ENCODE peak calls at places on chromosomes 1 and 21, in ten cellular contexts. B, F, S, X, C, H, V, O, U and I are unnamed samples.

GRCh38 chr1:208781391-208782035 is 537.3 kb upstream of the PLXNA2 start:
- DNase-seq in X (no peak), V (no peak), O (no peak), C (no peak), U (no peak), B (no peak), S (no peak), H (no peak), F (no peak), I (no peak)

GRCh38 chr1:15937706-15938168 is 38.2 kb downstream of the ZBTB17 start:
- DNase-seq in U (no peak), B (no peak), O (no peak), H (no peak), S (no peak), X (no peak), V (peak), F (no peak), C (no peak), I (no peak)

GRCh38 chr1:125065821-125066180 is 3881.0 kb downstream of the SRGAP2C start:
- DNase-seq in B (no peak), U (peak), F (no peak), S (no peak), X (no peak), C (no peak), H (no peak), O (no peak), V (no peak), I (no peak)

GRCh38 chr1:108661030-108661609 is at the start of gene HENMT1:
- DNase-seq in H (peak), B (no peak), U (peak), F (peak), C (peak), S (peak), X (peak), V (no peak), O (peak), I (peak)

GRCh38 chr1:200965111-200965510 is 58.4 kb downstream of the KIF21B start:
- DNase-seq in U (no peak), B (no peak), H (no peak), X (no peak), O (no peak), V (no peak), C (no peak), S (no peak), F (no peak), I (no peak)

GRCh38 chr1:39927538-39927937 is 25.8 kb upstream of the MYCL start:
- DNase-seq in C (no peak), H (no peak), X (no peak), V (no peak), F (no peak), O (no peak), S (no peak), U (no peak), B (no peak), I (no peak)

GRCh38 chr1:237013608-237014007 is 9.4 kb upstream of the MT1HL1 start:
- DNase-seq in F (no peak), X (no peak), V (no peak), S (no peak), C (no peak), O (no peak), U (no peak), H (no peak), B (no peak), I (no peak)

GRCh38 chr1:79193211-79194079 is 186.9 kb upstream of the ADGRL4 start:
- DNase-seq in U (no peak), O (no peak), F (no peak), B (no peak), X (no peak), H (no peak), S (no peak), C (no peak), V (peak), I (no peak)

GRCh38 chr1:3036646-3037280 is 15.5 kb downstream of the ACTRT2 start:
- DNase-seq in S (no peak), U (peak), X (no peak), V (no peak), O (no peak), B (no peak), F (no peak), C (no peak), H (no peak), I (no peak)

GRCh38 chr1:6891781-6892579 is 106.7 kb downstream of the CAMTA1 start:
- DNase-seq in B (no peak), F (no peak), U (no peak), V (no peak), C (no peak), S (no peak), O (no peak), H (no peak), X (no peak), I (no peak)

GRCh38 chr1:90964444-90965035 is 57.3 kb downstream of the ZNF644 start:
- DNase-seq in S (no peak), H (peak), C (peak), V (peak), F (no peak), X (no peak), U (no peak), B (peak), O (no peak), I (peak)

GRCh38 chr1:32892368-32893197 is 6.3 kb downstream of the HPCA start:
- DNase-seq in H (peak), B (peak), C (peak), V (peak), O (no peak), X (peak), S (peak), F (peak), U (peak), I (no peak)

GRCh38 chr1:76137746-76138145 is 63.2 kb downstream of the ST6GALNAC3 start:
- DNase-seq in U (no peak), C (no peak), O (no peak), H (no peak), V (no peak), X (no peak), S (no peak), F (no peak), B (no peak), I (no peak)

GRCh38 chr1:43274125-43274803 is 4.5 kb downstream of the TMEM125 start:
- DNase-seq in U (peak), B (peak), S (peak), H (no peak), O (peak), F (no peak), C (no peak), X (no peak), V (peak), I (peak)

GRCh38 chr1:47491341-47491753 is 53.5 kb downstream of the FOXD2 start:
- DNase-seq in S (no peak), V (no peak), H (no peak), C (no peak), B (no peak), X (no peak), U (no peak), O (no peak), F (no peak), I (no peak)

GRCh38 chr1:156368157-156368658 is 803 bp upstream of the RHBG start:
- DNase-seq in F (no peak), C (no peak), O (no peak), X (no peak), V (no peak), U (no peak), S (no peak), B (no peak), H (no peak), I (no peak)

GRCh38 chr1:69139007-69139406 is 428.7 kb upstream of the LRRC7 start:
- DNase-seq in U (no peak), S (no peak), B (no peak), H (no peak), F (no peak), C (peak), O (no peak), X (no peak), V (no peak), I (no peak)

GRCh38 chr1:152237093-152237492 is 13.1 kb upstream of the HRNR start:
- DNase-seq in X (no peak), S (no peak), C (no peak), O (no peak), B (no peak), H (no peak), V (no peak), U (no peak), F (no peak), I (no peak)

GRCh38 chr1:159896086-159896930 is 3.7 kb downstream of the CFAP45 start:
- DNase-seq in V (no peak), C (peak), F (no peak), O (no peak), H (no peak), B (no peak), S (no peak), X (no peak), U (no peak), I (no peak)

GRCh38 chr1:117606608-117607261 is 887 bp downstream of the TENT5C start:
- DNase-seq in S (peak), B (peak), C (no peak), F (peak), U (peak), V (peak), H (no peak), O (peak), X (no peak), I (no peak)

GRCh38 chr1:202713110-202713509 is 2.9 kb upstream of the SYT2 start:
- DNase-seq in F (no peak), C (no peak), U (no peak), H (no peak), O (no peak), S (no peak), B (no peak), X (no peak), V (no peak), I (no peak)

GRCh38 chr21:41868062-41868710 is 11.0 kb downstream of the PRDM15 start:
- DNase-seq in B (no peak), O (peak), X (no peak), C (no peak), U (peak), V (peak), F (no peak), H (no peak), S (no peak), I (peak)

GRCh38 chr1:69688178-69688577 is 120.5 kb downstream of the LRRC7 start:
- DNase-seq in B (no peak), H (no peak), V (no peak), O (no peak), S (no peak), U (no peak), C (no peak), F (no peak), X (no peak), I (no peak)

GRCh38 chr1:152473887-152474537 is 36.6 kb upstream of the LCE5A start:
- DNase-seq in U (no peak), C (no peak), O (no peak), X (no peak), V (no peak), B (no peak), F (no peak), H (no peak), S (no peak), I (no peak)